ENCODE peak calls at places on chromosome 16, in six cellular contexts. V, P, N, X, F and I are unnamed samples.

GRCh38 chr16:80547145-80547544 is 6.4 kb downstream of the DYNLRB2 start:
- DNase-seq in P (no peak), X (no peak), F (no peak), V (no peak), N (no peak), I (no peak)

GRCh38 chr16:30120340-30121105 is 2.5 kb downstream of the MAPK3 start:
- DNase-seq in V (no peak), F (no peak), P (peak; percentile 8), N (peak; percentile 79), X (no peak), I (no peak)

GRCh38 chr16:75477680-75478473 is 13.4 kb upstream of the TMEM170A start:
- DNase-seq in X (peak; percentile 32), N (no peak), P (peak; percentile 58), V (no peak), F (no peak), I (no peak)

GRCh38 chr16:6970171-6970857 is 362.3 kb upstream of the RBFOX1 start:
- DNase-seq in F (no peak), P (no peak), N (no peak), X (no peak), V (no peak), I (no peak)

GRCh38 chr16:54194008-54194731 is 92.4 kb downstream of the IRX3 start:
- DNase-seq in P (no peak), X (peak; percentile 86), V (no peak), F (peak; percentile 60), N (peak; percentile 11), I (peak; percentile 83)

GRCh38 chr16:72099377-72099818 is 5.8 kb downstream of the DHX38 start:
- DNase-seq in V (no peak), F (peak; percentile 32), P (peak; percentile 63), X (peak; percentile 77), N (peak; percentile 27), I (no peak)

GRCh38 chr16:19382887-19383816 is 34.5 kb upstream of the TMC5 start:
- DNase-seq in N (no peak), X (no peak), V (no peak), P (peak; percentile 47), F (no peak), I (no peak)

GRCh38 chr16:67236551-67237395 is 9.8 kb downstream of the TMEM208 start:
- DNase-seq in F (peak; percentile 67), X (peak; percentile 71), N (peak; percentile 41), P (peak; percentile 51), V (no peak), I (peak; percentile 68)

GRCh38 chr16:21937387-21937829 is 15.8 kb upstream of the UQCRC2 start:
- DNase-seq in P (no peak), X (no peak), F (no peak), V (no peak), N (no peak), I (no peak)

GRCh38 chr16:73717266-73718057 is 579.2 kb upstream of the PSMD7 start:
- DNase-seq in P (no peak), N (no peak), F (no peak), V (peak; percentile 66), X (no peak), I (no peak)

GRCh38 chr16:84284168-84284722 is 10.4 kb upstream of the WFDC1 start:
- DNase-seq in X (no peak), V (no peak), P (no peak), N (peak; percentile 61), F (no peak), I (peak; percentile 85)

GRCh38 chr16:66476328-66477027 is 49.4 kb downstream of the BEAN1 start:
- DNase-seq in F (no peak), N (no peak), P (no peak), V (no peak), X (peak; percentile 38), I (peak; percentile 53)

GRCh38 chr16:61148930-61149329 is 887.3 kb downstream of the CDH8 start:
- DNase-seq in N (no peak), F (no peak), X (peak; percentile 37), P (no peak), V (no peak), I (no peak)

GRCh38 chr16:54466233-54466632 is 179.6 kb upstream of the IRX3 start:
- DNase-seq in F (no peak), V (no peak), X (no peak), N (no peak), P (no peak), I (no peak)

GRCh38 chr16:68000450-68000849 is 1.2 kb upstream of the DPEP2 start:
- DNase-seq in F (no peak), X (no peak), N (no peak), P (no peak), V (no peak), I (no peak)

GRCh38 chr16:70523013-70523620 is at the start of gene COG4:
- DNase-seq in X (peak; percentile 94), N (peak; percentile 89), F (no peak), V (peak; percentile 94), P (peak; percentile 65), I (peak; percentile 92)

GRCh38 chr16:2724088-2724676 is 4.2 kb upstream of the PRSS27 start:
- DNase-seq in F (no peak), X (no peak), P (no peak), N (no peak), V (no peak), I (no peak)

GRCh38 chr16:75460441-75460840 is 4.0 kb downstream of the TMEM170A start:
- DNase-seq in N (no peak), V (no peak), P (no peak), X (no peak), F (no peak), I (no peak)

GRCh38 chr16:8888951-8889892 is 7.1 kb downstream of the LITAFD start:
- DNase-seq in F (no peak), X (no peak), P (no peak), N (no peak), V (no peak), I (no peak)

DNA sequence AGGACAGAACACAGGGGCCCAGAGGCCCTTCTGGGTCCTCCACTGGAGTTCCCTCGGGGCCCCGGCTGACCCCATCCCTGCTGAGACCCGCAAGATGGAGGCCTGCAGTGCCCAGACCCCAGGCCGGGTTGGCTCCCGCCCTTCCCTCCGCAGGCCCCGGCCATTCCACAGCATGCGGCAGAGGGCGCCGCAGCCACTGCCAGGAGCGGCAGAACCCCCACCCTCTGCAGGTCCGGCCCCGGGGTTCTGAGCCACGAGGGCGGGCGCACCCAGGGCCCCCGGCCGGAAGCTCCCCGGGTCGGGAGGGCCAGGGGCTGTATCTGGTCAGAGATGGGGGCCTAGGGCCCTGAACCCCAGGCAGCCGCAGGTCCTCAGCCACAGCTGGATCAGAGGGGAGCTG is 2.4 kb upstream of the PERCC1 start:
- DNase-seq in P (no peak), X (peak; percentile 57), F (no peak), V (no peak), N (no peak), I (no peak)
- TF ChIP-seq CTCF in P (peak; percentile 15), X (peak; percentile 25), F (peak; percentile 47), V (no peak), N (peak; percentile 30), I (no peak)

DNA sequence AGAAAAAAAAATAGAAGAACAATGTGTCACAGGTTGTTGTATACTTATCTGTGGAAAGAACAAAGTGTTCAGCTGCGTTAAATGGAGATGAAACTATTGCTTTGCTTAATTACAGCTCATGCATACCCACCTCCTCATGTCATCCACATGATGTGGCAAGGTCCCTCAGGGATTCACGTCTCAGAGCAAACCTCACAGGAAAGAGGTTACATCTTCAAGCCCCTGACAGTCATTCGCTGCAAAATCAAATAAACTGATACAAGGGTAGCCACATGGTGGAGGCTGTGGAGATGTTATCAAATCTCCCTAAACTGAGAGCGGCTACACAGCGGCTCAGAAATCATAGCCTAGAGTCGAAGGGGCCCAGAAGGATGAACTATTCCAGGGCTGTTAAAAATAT is 21.1 kb downstream of the GINS3 start:
- DNase-seq in F (no peak), X (peak; percentile 42), N (no peak), V (no peak), P (no peak), I (no peak)
- TF ChIP-seq CTCF in F (no peak), X (no peak), N (no peak), V (no peak), P (no peak), I (no peak)

DNA sequence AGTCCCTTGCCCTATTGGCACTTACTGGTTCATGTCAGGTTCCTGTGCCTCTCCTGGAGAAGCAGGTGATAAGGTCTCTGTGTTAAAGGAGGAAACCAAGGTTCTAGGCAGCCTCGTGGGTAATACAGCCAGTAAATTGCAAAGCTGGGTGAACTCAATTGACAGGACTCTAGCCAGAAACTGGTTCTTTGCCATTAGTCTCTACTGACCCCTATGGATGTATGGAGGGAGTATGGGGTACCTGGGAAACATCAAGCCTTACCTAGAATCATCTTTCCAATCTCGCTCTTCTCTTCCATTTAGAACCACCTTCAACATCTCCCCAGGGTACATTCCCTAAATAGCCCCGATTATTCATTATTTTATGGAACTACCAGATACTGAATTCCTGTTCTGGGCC is 169.3 kb downstream of the CDH13 start:
- DNase-seq in F (no peak), X (no peak), N (no peak), V (no peak), P (no peak), I (no peak)
- TF ChIP-seq CTCF in F (no peak), X (no peak), N (peak; percentile 14), V (no peak), P (no peak), I (no peak)

GRCh38 chr16:10944249-10945064 is at the start of gene CLEC16A:
- DNase-seq in X (peak; percentile 96), N (peak; percentile 98), P (peak; percentile 94), V (peak; percentile 99), F (peak; percentile 96), I (peak; percentile 99)
- TF ChIP-seq CTCF in X (no peak), N (peak; percentile 10), P (no peak), V (no peak), F (no peak), I (no peak)

GRCh38 chr16:88533381-88533831 is 36.8 kb upstream of the ZC3H18 start:
- DNase-seq in V (no peak), F (peak; percentile 41), P (peak; percentile 32), N (no peak), X (no peak), I (no peak)

GRCh38 chr16:88535181-88535856 is 34.9 kb upstream of the ZC3H18 start:
- DNase-seq in F (no peak), X (no peak), V (no peak), N (no peak), P (no peak), I (no peak)

GRCh38 chr16:88533945-88534641 is 36.1 kb upstream of the ZC3H18 start:
- DNase-seq in F (peak; percentile 38), V (no peak), N (peak; percentile 84), X (peak; percentile 84), P (peak; percentile 64), I (peak; percentile 86)

GRCh38 chr16:88535857-88536222 is 34.4 kb upstream of the ZC3H18 start:
- DNase-seq in X (no peak), N (no peak), V (no peak), P (no peak), F (no peak), I (no peak)

DNA sequence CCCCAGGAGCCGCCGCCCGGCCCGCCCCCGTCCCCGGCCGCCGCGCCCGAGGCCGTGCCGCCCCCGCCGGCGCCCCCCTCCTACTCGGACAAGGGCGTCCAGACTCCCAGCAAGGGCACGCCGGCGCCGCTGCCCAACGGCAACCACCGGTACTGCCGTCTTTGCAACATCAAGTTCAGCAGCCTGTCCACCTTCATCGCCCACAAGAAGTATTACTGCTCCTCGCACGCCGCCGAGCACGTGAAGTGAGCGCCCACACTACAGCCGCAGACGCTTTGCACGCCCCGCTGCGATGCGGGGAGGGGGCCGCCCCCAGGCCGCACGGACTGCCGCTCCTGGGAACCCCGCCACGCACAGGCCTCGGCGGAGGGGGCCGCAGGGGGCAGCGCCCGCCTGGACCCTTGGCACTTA is 35.5 kb upstream of the ZC3H18 start:
- DNase-seq in F (peak; percentile 33), V (no peak), P (peak; percentile 19), X (peak; percentile 79), N (peak; percentile 65), I (no peak)
- TF ChIP-seq CTCF in F (no peak), V (no peak), P (no peak), X (peak; percentile 1), N (peak; percentile 13), I (no peak)